ENCODE peak calls at places on chromosomes 6 and 20, in five cellular contexts. T is CD8-positive, alpha-beta T cell; E is GM23248; Q is hepatocyte; D is HepG2. K is an unnamed sample. For H3K4me1 and H3K9me3, the result is how much of the 10 kb centered on the place peaks cover.

GRCh38 chr6:90347411-90347841 is 50.8 kb upstream of the BACH2 start:
- DNase-seq in T (no peak), E (peak), Q (no peak), D (no peak), K (no peak)

GRCh38 chr6:16064687-16065086 is 64.2 kb upstream of the MYLIP start:
- DNase-seq in T (no peak), E (no peak), Q (no peak), D (no peak), K (no peak)

GRCh38 chr6:3904518-3904917 is 55.3 kb downstream of the FAM50B start:
- DNase-seq in T (no peak), E (no peak), Q (no peak), D (no peak), K (peak)

GRCh38 chr20:18001131-18001921 is 32.5 kb downstream of the MGME1 start:
- DNase-seq in T (no peak), E (peak), Q (peak), D (peak), K (peak)

GRCh38 chr6:3744211-3744900 is 7.2 kb downstream of the PXDC1 start:
- DNase-seq in T (no peak), E (peak), Q (no peak), D (no peak), K (no peak)

GRCh38 chr20:38032585-38033329 is 499 bp downstream of the TTI1 start:
- DNase-seq in T (no peak), E (peak), Q (no peak), D (peak), K (no peak)

GRCh38 chr20:41534170-41534569 is 84.0 kb downstream of the CHD6 start:
- DNase-seq in T (no peak), E (no peak), Q (no peak), D (peak), K (no peak)

GRCh38 chr6:143513410-143513809 is 1.9 kb upstream of the FUCA2 start:
- DNase-seq in T (peak), E (peak), Q (peak), D (peak), K (no peak)

GRCh38 chr20:38386004-38386403 is 39.7 kb downstream of the LBP start:
- DNase-seq in T (no peak), E (no peak), Q (no peak), D (no peak), K (no peak)

GRCh38 chr6:138657026-138657425 is 116.5 kb upstream of the CCDC28A start:
- DNase-seq in T (no peak), E (no peak), Q (no peak), D (no peak), K (no peak)

GRCh38 chr6:132506461-132506860 is 6.5 kb downstream of the STX7 start:
- DNase-seq in T (no peak), E (no peak), Q (no peak), D (no peak), K (no peak)

GRCh38 chr6:135600086-135600702 is 102.7 kb upstream of the AHI1 start:
- DNase-seq in T (no peak), E (no peak), Q (no peak), D (no peak), K (no peak)

GRCh38 chr6:108565091-108565766 is 4.5 kb downstream of the FOXO3 start:
- DNase-seq in T (no peak), E (peak), Q (no peak), D (no peak), K (peak)

GRCh38 chr20:25295386-25296093 is 47.7 kb downstream of the PYGB start:
- DNase-seq in T (no peak), E (peak), Q (no peak), D (no peak), K (no peak)

GRCh38 chr20:18031888-18032509 is 25.7 kb downstream of the OVOL2 start:
- DNase-seq in T (no peak), E (no peak), Q (peak), D (no peak), K (no peak)

GRCh38 chr6:1572892-1573291 is 36.8 kb upstream of the FOXC1 start:
- DNase-seq in T (no peak), E (no peak), Q (no peak), D (no peak), K (no peak)

GRCh38 chr6:46014511-46015118 is 1.0 kb downstream of the CLIC5 start:
- DNase-seq in T (no peak), E (no peak), Q (peak), D (no peak), K (no peak)

GRCh38 chr6:110813813-110814487 is 1.3 kb downstream of the CDK19 start:
- DNase-seq in T (no peak), E (no peak), Q (peak), D (no peak), K (no peak)

GRCh38 chr6:43301081-43301870 is 3.2 kb downstream of the SLC22A7 start:
- DNase-seq in T (no peak), E (no peak), Q (no peak), D (no peak), K (peak)

GRCh38 chr6:55327169-55327568 is at the start of gene GFRAL:
- DNase-seq in T (no peak), E (no peak), Q (no peak), D (no peak), K (no peak)

GRCh38 chr6:3318226-3318625 is 59.5 kb downstream of the PSMG4 start:
- DNase-seq in T (peak), E (no peak), Q (no peak), D (no peak), K (no peak)

GRCh38 chr6:168884050-168884645 is 369.5 kb downstream of the THBS2 start:
- DNase-seq in T (peak), E (no peak), Q (no peak), D (no peak), K (no peak)

GRCh38 chr20:63191400-63191799 is 24.5 kb downstream of the YTHDF1 start:
- DNase-seq in T (no peak), E (no peak), Q (no peak), D (no peak), K (no peak)

GRCh38 chr20:47672166-47672565 is 113.1 kb downstream of the SULF2 start:
- DNase-seq in T (no peak), E (no peak), Q (peak), D (no peak), K (peak)

GRCh38 chr20:59574308-59574707 is 30.0 kb upstream of the PHACTR3 start:
- DNase-seq in T (no peak), E (no peak), Q (no peak), D (no peak), K (peak)

GRCh38 chr6:34135541-34135940 is 10.3 kb downstream of the GRM4 start:
- DNase-seq in T (no peak), E (no peak), Q (no peak), D (no peak), K (no peak)

GRCh38 chr20:37986873-37987601 is 46.2 kb downstream of the TTI1 start:
- DNase-seq in T (no peak), E (peak), Q (peak), D (peak), K (peak)

GRCh38 chr6:90729057-90729456 is 142.2 kb upstream of the MAP3K7 start:
- DNase-seq in T (no peak), E (no peak), Q (no peak), D (no peak), K (no peak)

GRCh38 chr6:109747216-109747615 is 56.1 kb downstream of the FIG4 start:
- DNase-seq in T (no peak), E (no peak), Q (no peak), D (no peak), K (no peak)

GRCh38 chr20:49785149-49785850 is 27.3 kb upstream of the SLC9A8 start:
- DNase-seq in T (no peak), E (no peak), Q (no peak), D (no peak), K (no peak)

GRCh38 chr6:50995036-50995435 is 176.4 kb downstream of the TFAP2B start:
- DNase-seq in T (no peak), E (no peak), Q (no peak), D (no peak), K (no peak)

GRCh38 chr6:166620478-166621113 is 6.5 kb downstream of the RPS6KA2 start:
- DNase-seq in T (no peak), E (peak), Q (no peak), D (no peak), K (no peak)

GRCh38 chr6:54846857-54847721 is 518 bp downstream of the FAM83B start:
- DNase-seq in T (no peak), E (no peak), Q (peak), D (no peak), K (no peak)

GRCh38 chr20:49539481-49540231 is 28.3 kb downstream of the PTGIS start:
- DNase-seq in T (no peak), E (no peak), Q (no peak), D (no peak), K (no peak)

GRCh38 chr6:126195625-126196236 is 144.2 kb upstream of the CENPW start:
- DNase-seq in T (no peak), E (no peak), Q (no peak), D (no peak), K (no peak)

GRCh38 chr6:111922454-111923297 is 49.4 kb upstream of the FYN start:
- DNase-seq in T (no peak), E (peak), Q (no peak), D (no peak), K (no peak)

GRCh38 chr6:25959890-25960531 is 2.6 kb upstream of the TRIM38 start:
- DNase-seq in T (no peak), E (peak), Q (no peak), D (no peak), K (no peak)

GRCh38 chr6:3751019-3751729 is at the start of gene PXDC1:
- DNase-seq in T (no peak), E (peak), Q (peak), D (no peak), K (no peak)

GRCh38 chr6:42313038-42313437 is 95.4 kb upstream of the MRPS10 start:
- DNase-seq in T (no peak), E (peak), Q (no peak), D (no peak), K (no peak)

GRCh38 chr20:3711418-3712043 is 869 bp downstream of the SIGLEC1 start:
- DNase-seq in T (no peak), E (no peak), Q (no peak), D (no peak), K (no peak)
- H3K4me1 ChIP-seq in T (under half), E (under half), Q (under half), D (under half), K (under half)

GRCh38 chr20:56271974-56272373 is 23.4 kb downstream of the MC3R start:
- DNase-seq in T (no peak), E (no peak), Q (no peak), D (no peak), K (no peak)

GRCh38 chr20:56274156-56274555 is 25.6 kb downstream of the MC3R start:
- DNase-seq in T (no peak), E (no peak), Q (no peak), D (no peak), K (no peak)

GRCh38 chr20:56273491-56273890 is 25.0 kb downstream of the MC3R start:
- DNase-seq in T (no peak), E (no peak), Q (no peak), D (no peak), K (no peak)

GRCh38 chr20:56268536-56268935 is 20.0 kb downstream of the MC3R start:
- DNase-seq in T (no peak), E (no peak), Q (no peak), D (no peak), K (no peak)
- H3K9me3 ChIP-seq in T (under half), E (under half), Q (under half), D (under half), K (under half)

DNA sequence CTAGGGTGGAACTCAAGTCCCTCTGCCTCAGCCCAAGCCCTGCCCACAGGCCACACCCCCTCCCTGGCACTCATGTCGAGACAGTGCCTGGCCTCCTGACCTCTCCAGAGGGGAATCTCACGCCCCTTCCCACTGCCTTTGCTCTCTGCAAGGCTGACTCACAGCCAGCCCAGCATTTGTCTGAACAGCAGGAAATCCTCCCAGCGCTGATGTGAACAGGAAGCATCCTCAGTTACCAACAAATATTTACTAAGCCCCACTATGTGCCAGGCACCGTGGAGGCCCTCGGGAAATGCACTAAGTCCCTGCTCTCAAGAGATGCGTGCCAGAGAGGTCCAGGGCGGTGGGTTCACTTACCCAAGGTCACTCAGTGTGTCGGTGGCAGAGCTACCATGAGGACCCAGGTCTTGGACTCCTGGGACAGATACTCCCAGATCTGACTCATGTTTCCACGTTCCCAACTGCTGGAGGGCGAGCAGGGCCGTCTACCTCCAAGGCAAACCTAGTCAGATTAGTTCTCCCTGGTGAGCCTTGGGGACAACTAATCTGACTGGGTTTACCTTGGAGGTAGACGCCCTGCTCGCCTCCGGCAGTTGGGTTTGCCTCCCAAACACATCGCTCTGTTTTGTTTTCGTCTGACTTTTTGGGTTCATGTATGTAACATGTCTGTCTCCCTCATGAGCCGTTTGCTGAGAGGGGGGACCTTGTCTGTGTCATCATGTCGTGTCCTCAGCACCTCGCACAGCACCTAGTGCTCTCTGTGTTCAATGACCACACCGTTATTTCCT is 7.7 kb downstream of the ADA start:
- DNase-seq in T (peak), E (peak), Q (peak), D (peak), K (peak)
- H3K4me1 ChIP-seq in T (half or more), E (under half), Q (under half), D (under half), K (under half)

GRCh38 chr6:170000071-170000843 is 248.8 kb downstream of the ERMARD start:
- DNase-seq in T (no peak), E (no peak), Q (no peak), D (no peak), K (no peak)
- H3K9me3 ChIP-seq in T (under half), E (under half), Q (under half), D (under half), K (under half)

GRCh38 chr6:36603222-36604089 is 9.3 kb downstream of the SRSF3 start:
- DNase-seq in T (no peak), E (no peak), Q (no peak), D (no peak), K (no peak)
- H3K4me1 ChIP-seq in T (half or more), E (half or more), Q (half or more), D (half or more), K (under half)

GRCh38 chr20:11044561-11044960 is 370.8 kb upstream of the JAG1 start:
- DNase-seq in T (no peak), E (no peak), Q (no peak), D (no peak), K (no peak)
- H3K9me3 ChIP-seq in T (under half), E (under half), Q (under half), D (under half), K (under half)

K was measured in ascending aorta.